ENCODE peak calls at places on chromosomes 11 and 22, in five cellular contexts. I, Q, O, A and N are unnamed samples.

GRCh38 chr11:117842131-117842941 is 17.8 kb upstream of the FXYD2 start:
- DNase-seq in O (no peak), Q (no peak), I (no peak), A (no peak), N (peak)

GRCh38 chr11:93128574-93128973 is 69.2 kb downstream of the SLC36A4 start:
- DNase-seq in I (no peak), O (no peak), Q (no peak), A (no peak), N (no peak)

GRCh38 chr11:2578006-2578933 is 121.5 kb downstream of the KCNQ1OT1 start:
- DNase-seq in O (no peak), A (no peak), I (peak), Q (no peak), N (peak)

GRCh38 chr22:48895341-48895740 is 932.3 kb downstream of the BRD1 start:
- DNase-seq in A (no peak), O (no peak), Q (no peak), I (no peak), N (no peak)

GRCh38 chr11:61522881-61523280 is 14.3 kb downstream of the LRRC10B start:
- DNase-seq in O (no peak), Q (no peak), A (no peak), I (no peak), N (no peak)

GRCh38 chr11:97756571-97757335 is 1264.0 kb upstream of the CNTN5 start:
- DNase-seq in A (no peak), O (no peak), I (no peak), Q (no peak), N (no peak)

GRCh38 chr11:61495801-61496601 is 12.5 kb upstream of the LRRC10B start:
- DNase-seq in I (peak), O (peak), A (no peak), Q (no peak), N (no peak)

GRCh38 chr11:111540114-111540920 is at the start of gene LAYN:
- DNase-seq in Q (no peak), I (peak), A (no peak), O (peak), N (peak)

GRCh38 chr11:967995-968751 is 42.5 kb downstream of the AP2A2 start:
- DNase-seq in I (no peak), A (no peak), Q (no peak), O (no peak), N (no peak)

GRCh38 chr11:59053387-59053786 is 32.7 kb upstream of the GLYATL1B start:
- DNase-seq in A (no peak), O (peak), Q (no peak), I (peak), N (peak)

GRCh38 chr11:92920295-92920694 is 49.2 kb upstream of the MTNR1B start:
- DNase-seq in O (no peak), I (no peak), Q (no peak), A (no peak), N (no peak)

GRCh38 chr11:46625406-46625805 is 8.1 kb downstream of the ATG13 start:
- DNase-seq in I (no peak), O (no peak), Q (no peak), A (no peak), N (no peak)

GRCh38 chr11:126874831-126875230 is 125.7 kb downstream of the KIRREL3 start:
- DNase-seq in A (no peak), I (no peak), O (no peak), Q (no peak), N (no peak)

GRCh38 chr22:19871845-19872778 is 17.4 kb upstream of the GNB1L start:
- DNase-seq in O (no peak), I (peak), Q (no peak), A (no peak), N (peak)

GRCh38 chr11:36296925-36297604 is 977 bp downstream of the PRR5L start:
- DNase-seq in Q (no peak), A (no peak), O (peak), I (no peak), N (no peak)

GRCh38 chr22:46387748-46388147 is 52.2 kb downstream of the TRMU start:
- DNase-seq in A (no peak), I (no peak), O (no peak), Q (no peak), N (no peak)

GRCh38 chr22:37189011-37189466 is 992 bp upstream of the C1QTNF6 start:
- DNase-seq in I (no peak), Q (no peak), A (no peak), O (no peak), N (no peak)

GRCh38 chr11:83191986-83192385 is 1.5 kb upstream of the ANKRD42 start:
- DNase-seq in O (no peak), Q (no peak), I (no peak), A (no peak), N (no peak)

GRCh38 chr11:83192846-83193245 is 666 bp upstream of the ANKRD42 start:
- DNase-seq in Q (no peak), A (no peak), O (no peak), I (no peak), N (no peak)

GRCh38 chr11:83195176-83195531 is 1.6 kb downstream of the ANKRD42 start:
- DNase-seq in Q (peak), A (no peak), O (peak), I (no peak), N (no peak)

GRCh38 chr11:83194284-83195175 is 1.0 kb downstream of the ANKRD42 start:
- DNase-seq in I (peak), Q (peak), O (peak), A (no peak), N (peak)

GRCh38 chr11:83193315-83194283 is at the start of gene ANKRD42:
- DNase-seq in A (peak), O (peak), Q (peak), I (peak), N (peak)
- TF ChIP-seq POLR2A in A (peak), O (peak), Q (peak), I (peak), N (peak)

GRCh38 chr11:130580372-130580771 is 131.9 kb downstream of the ADAMTS15 start:
- DNase-seq in I (no peak), O (peak), A (no peak), Q (peak), N (peak)
- H3K27ac ChIP-seq in I (no peak), O (peak), A (no peak), Q (peak), N (peak)

GRCh38 chr11:63939351-63939920 is 634 bp downstream of the NAA40 start:
- DNase-seq in Q (no peak), I (peak), A (no peak), O (no peak), N (no peak)

GRCh38 chr11:63941901-63942300 is 3.1 kb downstream of the NAA40 start:
- DNase-seq in O (no peak), I (no peak), A (no peak), Q (no peak), N (no peak)

GRCh38 chr11:63937713-63938480 is 905 bp upstream of the NAA40 start:
- DNase-seq in O (no peak), I (peak), Q (peak), A (no peak), N (no peak)

GRCh38 chr11:63940786-63941185 is 2.0 kb downstream of the NAA40 start:
- DNase-seq in O (no peak), A (no peak), Q (no peak), I (no peak), N (no peak)

GRCh38 chr11:63938481-63939350 is at the start of gene NAA40:
- DNase-seq in O (peak), I (peak), A (peak), Q (peak), N (peak)
- TF ChIP-seq POLR2A in O (no peak), I (no peak), A (peak), Q (peak), N (no peak)

GRCh38 chr11:13940611-13941256 is 21.8 kb upstream of the SPON1 start:
- DNase-seq in Q (no peak), A (no peak), O (no peak), I (no peak), N (no peak)

GRCh38 chr11:13944016-13944415 is 18.5 kb upstream of the SPON1 start:
- DNase-seq in I (no peak), A (no peak), Q (no peak), O (no peak), N (no peak)

GRCh38 chr11:13944801-13945505 is 17.6 kb upstream of the SPON1 start:
- DNase-seq in Q (no peak), A (no peak), I (no peak), O (no peak), N (no peak)

GRCh38 chr11:13941790-13942189 is 20.7 kb upstream of the SPON1 start:
- DNase-seq in I (no peak), A (no peak), Q (no peak), O (no peak), N (no peak)

GRCh38 chr11:13942908-13943505 is 19.5 kb upstream of the SPON1 start:
- DNase-seq in O (peak), I (no peak), A (no peak), Q (no peak), N (no peak)
- H3K27ac ChIP-seq in O (no peak), I (no peak), A (no peak), Q (peak), N (no peak)

GRCh38 chr11:74397531-74398243 is 546 bp downstream of the PGM2L1 start:
- DNase-seq in O (peak), A (no peak), Q (peak), I (peak), N (no peak)

GRCh38 chr11:74403607-74404006 is 5.4 kb upstream of the PGM2L1 start:
- DNase-seq in Q (no peak), I (no peak), A (no peak), O (no peak), N (no peak)

GRCh38 chr11:74398244-74399159 is at the start of gene PGM2L1:
- DNase-seq in O (peak), A (peak), Q (peak), I (peak), N (peak)
- TF ChIP-seq POLR2A in O (peak), A (peak), Q (peak), I (peak), N (peak)

GRCh38 chr11:65392186-65392829 is 5.9 kb downstream of the FRMD8 start:
- DNase-seq in Q (no peak), A (no peak), O (no peak), I (no peak), N (no peak)

GRCh38 chr11:65390099-65390941 is 3.9 kb downstream of the FRMD8 start:
- DNase-seq in Q (no peak), I (peak), A (no peak), O (no peak), N (no peak)

GRCh38 chr11:65391007-65391406 is 4.6 kb downstream of the FRMD8 start:
- DNase-seq in O (peak), I (no peak), Q (peak), A (no peak), N (no peak)

GRCh38 chr11:65388731-65389130 is 2.3 kb downstream of the FRMD8 start:
- DNase-seq in A (peak), O (no peak), Q (no peak), I (no peak), N (no peak)

GRCh38 chr11:65389294-65389980 is 3.0 kb downstream of the FRMD8 start:
- DNase-seq in O (no peak), Q (no peak), A (no peak), I (peak), N (no peak)
- H3K27ac ChIP-seq in O (peak), Q (peak), A (peak), I (peak), N (peak)